ENCODE peak calls at places on chromosomes 1 and 21, in four cellular contexts. One of them, this sample, is unnamed.

GRCh38 chr1:93440272-93440671 is 7.6 kb upstream of the FNBP1L start:
- DNase-seq in colonic mucosa: no peak
- DNase-seq in neuronal stem cell: no peak
- DNase-seq in heart right ventricle: no peak
- DNase-seq in this sample: no peak

GRCh38 chr1:17869826-17870225 is 114.7 kb downstream of the ACTL8 start:
- DNase-seq in colonic mucosa: no peak
- DNase-seq in neuronal stem cell: no peak
- DNase-seq in heart right ventricle: no peak
- DNase-seq in this sample: no peak

GRCh38 chr1:243979396-243979795 is 71.7 kb upstream of the ZBTB18 start:
- DNase-seq in colonic mucosa: no peak
- DNase-seq in neuronal stem cell: no peak
- DNase-seq in heart right ventricle: no peak
- DNase-seq in this sample: no peak

GRCh38 chr1:205565799-205566198 is 61.3 kb downstream of the CDK18 start:
- DNase-seq in colonic mucosa: peak; percentile 68
- DNase-seq in neuronal stem cell: no peak
- DNase-seq in heart right ventricle: no peak
- DNase-seq in this sample: no peak

GRCh38 chr1:156676450-156676819 is 772 bp downstream of the NES start:
- DNase-seq in colonic mucosa: no peak
- DNase-seq in neuronal stem cell: no peak
- DNase-seq in heart right ventricle: no peak
- DNase-seq in this sample: no peak

GRCh38 chr21:46327711-46328110 is 3.8 kb downstream of the PCNT start:
- DNase-seq in colonic mucosa: no peak
- DNase-seq in neuronal stem cell: no peak
- DNase-seq in heart right ventricle: no peak
- DNase-seq in this sample: no peak

GRCh38 chr1:207495816-207496792 is at the start of gene CR1:
- DNase-seq in colonic mucosa: no peak
- DNase-seq in neuronal stem cell: peak; percentile 31
- DNase-seq in heart right ventricle: peak; percentile 34
- DNase-seq in this sample: peak; percentile 21

GRCh38 chr1:185207980-185208602 is 51.1 kb downstream of the SWT1 start:
- DNase-seq in colonic mucosa: no peak
- DNase-seq in neuronal stem cell: no peak
- DNase-seq in heart right ventricle: no peak
- DNase-seq in this sample: no peak

GRCh38 chr1:171966426-171967220 is 125.3 kb downstream of the DNM3 start:
- DNase-seq in colonic mucosa: no peak
- DNase-seq in neuronal stem cell: no peak
- DNase-seq in heart right ventricle: no peak
- DNase-seq in this sample: no peak

GRCh38 chr1:233477359-233477758 is 136.5 kb upstream of the KCNK1 start:
- DNase-seq in colonic mucosa: no peak
- DNase-seq in neuronal stem cell: no peak
- DNase-seq in heart right ventricle: no peak
- DNase-seq in this sample: no peak

GRCh38 chr1:96333522-96334235 is 387.9 kb upstream of the PTBP2 start:
- DNase-seq in colonic mucosa: no peak
- DNase-seq in neuronal stem cell: no peak
- DNase-seq in heart right ventricle: no peak
- DNase-seq in this sample: no peak

GRCh38 chr1:52139817-52140540 is 1.9 kb upstream of the ZFYVE9 start:
- DNase-seq in colonic mucosa: no peak
- DNase-seq in neuronal stem cell: no peak
- DNase-seq in heart right ventricle: no peak
- DNase-seq in this sample: peak; percentile 25

GRCh38 chr1:19096036-19096833 is 113.8 kb downstream of the UBR4 start:
- DNase-seq in colonic mucosa: peak; percentile 64
- DNase-seq in neuronal stem cell: peak; percentile 9
- DNase-seq in heart right ventricle: peak; percentile 44
- DNase-seq in this sample: no peak

GRCh38 chr1:156368157-156368658 is 803 bp upstream of the RHBG start:
- DNase-seq in colonic mucosa: no peak
- DNase-seq in neuronal stem cell: no peak
- DNase-seq in heart right ventricle: no peak
- DNase-seq in this sample: no peak

GRCh38 chr1:9473032-9473792 is 66.1 kb upstream of the SLC25A33 start:
- DNase-seq in colonic mucosa: peak; percentile 76
- DNase-seq in neuronal stem cell: no peak
- DNase-seq in heart right ventricle: peak; percentile 59
- DNase-seq in this sample: peak; percentile 81

GRCh38 chr1:206885341-206886060 is 11.7 kb upstream of the IL24 start:
- DNase-seq in colonic mucosa: no peak
- DNase-seq in neuronal stem cell: no peak
- DNase-seq in heart right ventricle: no peak
- DNase-seq in this sample: no peak

GRCh38 chr1:153783233-153784190 is 8.3 kb downstream of the SLC27A3 start:
- DNase-seq in colonic mucosa: peak; percentile 93
- DNase-seq in neuronal stem cell: peak; percentile 86
- DNase-seq in heart right ventricle: peak; percentile 93
- DNase-seq in this sample: peak; percentile 75

GRCh38 chr1:95027046-95027445 is 45.7 kb downstream of the ALG14 start:
- DNase-seq in colonic mucosa: no peak
- DNase-seq in neuronal stem cell: no peak
- DNase-seq in heart right ventricle: no peak
- DNase-seq in this sample: no peak

GRCh38 chr1:1431845-1432565 is 3.5 kb upstream of the VWA1 start:
- DNase-seq in colonic mucosa: peak; percentile 81
- DNase-seq in neuronal stem cell: no peak
- DNase-seq in heart right ventricle: peak; percentile 82
- DNase-seq in this sample: no peak
- H3K4me1 ChIP-seq in colonic mucosa: peaks cover 32% of the 10 kb centered on the region
- H3K4me1 ChIP-seq in neuronal stem cell: peaks cover 45% of the 10 kb centered on the region
- H3K4me1 ChIP-seq in heart right ventricle: peaks cover 69% of the 10 kb centered on the region
- H3K4me1 ChIP-seq in this sample: peaks cover 32% of the 10 kb centered on the region

DNA sequence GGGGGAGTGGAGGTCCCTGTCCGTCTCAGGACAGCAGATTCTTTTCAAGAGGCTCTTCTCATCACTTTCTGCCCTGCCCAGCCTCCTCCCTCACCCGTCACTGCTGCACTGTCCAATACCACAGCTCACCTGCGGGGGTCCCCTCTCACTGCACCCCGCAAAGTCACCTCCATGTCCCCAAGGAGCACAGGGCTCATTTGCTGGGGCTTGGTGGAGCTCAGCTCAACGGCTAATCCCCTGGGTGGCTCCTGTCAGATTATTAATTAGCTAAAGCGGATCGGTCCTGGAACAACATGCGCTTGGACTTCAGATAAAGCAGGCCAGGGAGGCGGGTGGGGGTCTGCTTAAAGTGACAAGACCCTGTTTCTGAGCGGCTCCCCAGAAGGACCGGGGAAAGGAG is 43.2 kb downstream of the CASZ1 start:
- DNase-seq in colonic mucosa: no peak
- DNase-seq in neuronal stem cell: no peak
- DNase-seq in heart right ventricle: no peak
- DNase-seq in this sample: no peak
- H3K4me1 ChIP-seq in colonic mucosa: peaks cover 16% of the 10 kb centered on the region
- H3K4me1 ChIP-seq in neuronal stem cell: peaks cover 21% of the 10 kb centered on the region
- H3K4me1 ChIP-seq in heart right ventricle: peaks cover 42% of the 10 kb centered on the region
- H3K4me1 ChIP-seq in this sample: peaks cover 76% of the 10 kb centered on the region

GRCh38 chr1:7259955-7260354 is 474.7 kb downstream of the CAMTA1 start:
- DNase-seq in colonic mucosa: peak; percentile 8
- DNase-seq in neuronal stem cell: no peak
- DNase-seq in heart right ventricle: no peak
- DNase-seq in this sample: no peak
- H3K4me1 ChIP-seq in colonic mucosa: no peaks in the 10 kb centered on the region
- H3K4me1 ChIP-seq in neuronal stem cell: peaks cover 16% of the 10 kb centered on the region
- H3K4me1 ChIP-seq in heart right ventricle: no peaks in the 10 kb centered on the region
- H3K4me1 ChIP-seq in this sample: no peaks in the 10 kb centered on the region

GRCh38 chr1:27000817-27001460 is 7.4 kb downstream of the TRNP1 start:
- DNase-seq in colonic mucosa: no peak
- DNase-seq in neuronal stem cell: no peak
- DNase-seq in heart right ventricle: no peak
- DNase-seq in this sample: no peak

GRCh38 chr1:26998319-26999300 is 5.1 kb downstream of the TRNP1 start:
- DNase-seq in colonic mucosa: no peak
- DNase-seq in neuronal stem cell: no peak
- DNase-seq in heart right ventricle: no peak
- DNase-seq in this sample: no peak

GRCh38 chr1:27001570-27002360 is 8.3 kb downstream of the TRNP1 start:
- DNase-seq in colonic mucosa: no peak
- DNase-seq in neuronal stem cell: no peak
- DNase-seq in heart right ventricle: peak; percentile 38
- DNase-seq in this sample: no peak

GRCh38 chr1:26999440-26999987 is 6.0 kb downstream of the TRNP1 start:
- DNase-seq in colonic mucosa: no peak
- DNase-seq in neuronal stem cell: peak; percentile 59
- DNase-seq in heart right ventricle: peak; percentile 66
- DNase-seq in this sample: peak; percentile 61

GRCh38 chr1:27000092-27000816 is 6.8 kb downstream of the TRNP1 start:
- DNase-seq in colonic mucosa: no peak
- DNase-seq in neuronal stem cell: no peak
- DNase-seq in heart right ventricle: no peak
- DNase-seq in this sample: no peak
- H3K4me1 ChIP-seq in colonic mucosa: no peaks in the 10 kb centered on the region
- H3K4me1 ChIP-seq in neuronal stem cell: peaks cover 42% of the 10 kb centered on the region
- H3K4me1 ChIP-seq in heart right ventricle: peaks cover 52% of the 10 kb centered on the region
- H3K4me1 ChIP-seq in this sample: peaks cover 22% of the 10 kb centered on the region

GRCh38 chr1:31675761-31676160 is 28.1 kb downstream of the COL16A1 start:
- DNase-seq in colonic mucosa: no peak
- DNase-seq in neuronal stem cell: no peak
- DNase-seq in heart right ventricle: no peak
- DNase-seq in this sample: no peak

GRCh38 chr1:31675161-31675560 is 28.7 kb downstream of the COL16A1 start:
- DNase-seq in colonic mucosa: no peak
- DNase-seq in neuronal stem cell: no peak
- DNase-seq in heart right ventricle: no peak
- DNase-seq in this sample: no peak

GRCh38 chr1:31677401-31677800 is 26.4 kb downstream of the COL16A1 start:
- DNase-seq in colonic mucosa: no peak
- DNase-seq in neuronal stem cell: no peak
- DNase-seq in heart right ventricle: no peak
- DNase-seq in this sample: no peak

GRCh38 chr1:31672988-31673387 is 28.3 kb upstream of the PEF1 start:
- DNase-seq in colonic mucosa: no peak
- DNase-seq in neuronal stem cell: no peak
- DNase-seq in heart right ventricle: peak; percentile 59
- DNase-seq in this sample: peak; percentile 18

DNA sequence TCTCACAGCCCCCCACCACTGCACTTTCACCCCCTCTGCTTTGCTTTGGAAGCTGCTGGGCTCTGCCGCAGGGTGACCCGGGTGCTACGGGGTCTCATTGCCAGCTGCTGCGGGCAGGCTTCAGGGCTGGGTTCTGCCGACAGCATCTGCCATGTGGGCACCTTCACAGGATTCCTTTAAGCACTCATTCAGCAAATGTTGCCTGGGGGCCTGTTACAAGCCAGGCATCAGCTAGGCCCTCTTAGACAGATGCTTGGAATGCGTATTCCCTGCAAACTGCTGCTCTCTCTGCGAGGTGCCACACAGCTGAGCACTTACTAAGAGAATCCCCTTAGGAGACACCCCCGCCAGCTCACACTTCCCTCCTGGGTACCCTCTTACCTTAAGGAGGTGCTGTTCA is 29.2 kb downstream of the COL16A1 start:
- DNase-seq in colonic mucosa: no peak
- DNase-seq in neuronal stem cell: no peak
- DNase-seq in heart right ventricle: no peak
- DNase-seq in this sample: no peak
- H3K4me1 ChIP-seq in colonic mucosa: no peaks in the 10 kb centered on the region
- H3K4me1 ChIP-seq in neuronal stem cell: peaks cover 5% of the 10 kb centered on the region
- H3K4me1 ChIP-seq in heart right ventricle: peaks cover 51% of the 10 kb centered on the region
- H3K4me1 ChIP-seq in this sample: peaks cover 38% of the 10 kb centered on the region

GRCh38 chr1:25544243-25544764 is 898 bp downstream of the LDLRAP1 start:
- DNase-seq in colonic mucosa: no peak
- DNase-seq in neuronal stem cell: no peak
- DNase-seq in heart right ventricle: no peak
- DNase-seq in this sample: no peak
- H3K4me1 ChIP-seq in colonic mucosa: peaks cover 15% of the 10 kb centered on the region
- H3K4me1 ChIP-seq in neuronal stem cell: peaks cover 4% of the 10 kb centered on the region
- H3K4me1 ChIP-seq in heart right ventricle: peaks cover 33% of the 10 kb centered on the region
- H3K4me1 ChIP-seq in this sample: peaks cover 36% of the 10 kb centered on the region

GRCh38 chr1:161196521-161197451 is 2.1 kb downstream of the ADAMTS4 start:
- DNase-seq in colonic mucosa: no peak
- DNase-seq in neuronal stem cell: no peak
- DNase-seq in heart right ventricle: peak; percentile 60
- DNase-seq in this sample: no peak

GRCh38 chr1:161197560-161198205 is 1.2 kb downstream of the ADAMTS4 start:
- DNase-seq in colonic mucosa: no peak
- DNase-seq in neuronal stem cell: no peak
- DNase-seq in heart right ventricle: no peak
- DNase-seq in this sample: no peak

GRCh38 chr1:161195171-161195570 is 3.7 kb downstream of the ADAMTS4 start:
- DNase-seq in colonic mucosa: no peak
- DNase-seq in neuronal stem cell: no peak
- DNase-seq in heart right ventricle: no peak
- DNase-seq in this sample: no peak

GRCh38 chr1:161198206-161198876 is 513 bp downstream of the ADAMTS4 start:
- DNase-seq in colonic mucosa: no peak
- DNase-seq in neuronal stem cell: no peak
- DNase-seq in heart right ventricle: peak; percentile 62
- DNase-seq in this sample: no peak

DNA sequence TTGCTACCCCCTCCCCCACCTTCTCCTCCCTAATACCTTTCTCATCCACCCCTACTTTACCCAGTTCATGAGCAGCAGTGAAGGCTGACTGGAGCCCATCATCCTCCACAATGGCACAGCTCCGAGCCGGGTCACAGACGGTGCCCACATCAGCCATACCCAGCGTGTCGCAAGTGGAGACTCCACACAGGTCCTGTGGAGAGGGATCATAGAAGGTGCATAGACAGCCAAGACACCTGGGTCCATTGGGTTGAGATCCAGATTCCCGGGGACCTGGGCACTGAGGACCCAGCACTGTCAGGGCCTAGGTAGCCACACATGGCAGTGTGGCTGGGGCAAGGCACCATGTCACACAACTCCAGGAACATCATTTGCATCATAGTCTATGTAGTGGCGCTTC is 2.7 kb downstream of the ADAMTS4 start:
- DNase-seq in colonic mucosa: no peak
- DNase-seq in neuronal stem cell: no peak
- DNase-seq in heart right ventricle: no peak
- DNase-seq in this sample: no peak
- H3K4me1 ChIP-seq in colonic mucosa: no peaks in the 10 kb centered on the region
- H3K4me1 ChIP-seq in neuronal stem cell: peaks cover 43% of the 10 kb centered on the region
- H3K4me1 ChIP-seq in heart right ventricle: peaks cover 40% of the 10 kb centered on the region
- H3K4me1 ChIP-seq in this sample: peaks cover 39% of the 10 kb centered on the region

GRCh38 chr1:28236656-28237331 is 870 bp downstream of the ATP5IF1 start:
- DNase-seq in colonic mucosa: no peak
- DNase-seq in neuronal stem cell: no peak
- DNase-seq in heart right ventricle: no peak
- DNase-seq in this sample: no peak
- H3K4me1 ChIP-seq in colonic mucosa: peaks cover 11% of the 10 kb centered on the region
- H3K4me1 ChIP-seq in neuronal stem cell: peaks cover 8% of the 10 kb centered on the region
- H3K4me1 ChIP-seq in heart right ventricle: peaks cover 33% of the 10 kb centered on the region
- H3K4me1 ChIP-seq in this sample: peaks cover 37% of the 10 kb centered on the region